ENCODE peak calls at places on chromosomes 1 and 21, in ten cellular contexts. V, B, X, P, L, H, E, G, I and W are unnamed samples.
A peak's percentile ranks its signal among the peaks of the same experiment; 100 is the strongest.

GRCh38 chr1:56644941-56645662 is at the start of gene PRKAA2:
- DNase-seq in V (no peak), B (no peak), X (peak; percentile 50), P (peak; percentile 13), L (no peak), H (peak; percentile 12), E (no peak), G (peak; percentile 66), I (peak; percentile 48), W (no peak)

GRCh38 chr1:163076981-163077761 is 8.0 kb downstream of the RGS4 start:
- DNase-seq in V (no peak), B (no peak), X (no peak), P (no peak), L (no peak), H (peak; percentile 19), E (no peak), G (no peak), I (no peak), W (no peak)

GRCh38 chr1:145720878-145721671 is 1.8 kb downstream of the CD160 start:
- DNase-seq in V (no peak), B (peak; percentile 69), X (peak; percentile 65), P (peak; percentile 59), L (peak; percentile 29), H (peak; percentile 59), E (no peak), G (peak; percentile 88), I (peak; percentile 77), W (peak; percentile 55)

GRCh38 chr1:246836169-246836568 is 95.6 kb downstream of the AHCTF1 start:
- DNase-seq in V (no peak), B (no peak), X (no peak), P (no peak), L (no peak), H (peak; percentile 48), E (no peak), G (no peak), I (no peak), W (no peak)

GRCh38 chr1:192950926-192951325 is 108.2 kb downstream of the UCHL5 start:
- DNase-seq in V (no peak), B (no peak), X (no peak), P (no peak), L (no peak), H (no peak), E (no peak), G (no peak), I (no peak), W (no peak)

GRCh38 chr1:55817027-55817426 is 601.9 kb upstream of the USP24 start:
- DNase-seq in V (no peak), B (no peak), X (no peak), P (no peak), L (no peak), H (no peak), E (no peak), G (no peak), I (no peak), W (no peak)

GRCh38 chr21:39221997-39222486 is 38.8 kb upstream of the PSMG1 start:
- DNase-seq in V (no peak), B (no peak), X (no peak), P (peak; percentile 4), L (no peak), H (no peak), E (no peak), G (no peak), I (no peak), W (no peak)

GRCh38 chr1:218472885-218473284 is 127.7 kb downstream of the TGFB2 start:
- DNase-seq in V (no peak), B (no peak), X (no peak), P (no peak), L (no peak), H (no peak), E (no peak), G (no peak), I (no peak), W (no peak)

GRCh38 chr1:84998642-84999280 is 1.8 kb upstream of the MCOLN2 start:
- DNase-seq in V (no peak), B (peak; percentile 83), X (no peak), P (no peak), L (no peak), H (peak; percentile 10), E (no peak), G (no peak), I (peak; percentile 30), W (no peak)

GRCh38 chr1:178020968-178021640 is 51.2 kb upstream of the SEC16B start:
- DNase-seq in V (no peak), B (no peak), X (no peak), P (no peak), L (no peak), H (peak; percentile 47), E (no peak), G (no peak), I (no peak), W (no peak)

GRCh38 chr1:91221017-91221416 is 183.6 kb downstream of the HFM1 start:
- DNase-seq in V (no peak), B (no peak), X (no peak), P (no peak), L (no peak), H (no peak), E (no peak), G (no peak), I (no peak), W (no peak)

GRCh38 chr1:201184734-201185453 is 5.7 kb upstream of the IGFN1 start:
- DNase-seq in V (no peak), B (peak; percentile 24), X (peak; percentile 73), P (peak; percentile 80), L (peak; percentile 60), H (peak; percentile 88), E (peak; percentile 57), G (peak; percentile 46), I (peak; percentile 33), W (peak; percentile 84)

GRCh38 chr1:21337010-21337437 is 46.8 kb upstream of the ECE1 start:
- DNase-seq in V (no peak), B (no peak), X (no peak), P (no peak), L (no peak), H (no peak), E (no peak), G (no peak), I (no peak), W (no peak)

GRCh38 chr1:8303876-8304275 is 14.0 kb upstream of the SLC45A1 start:
- DNase-seq in V (no peak), B (no peak), X (no peak), P (no peak), L (no peak), H (no peak), E (no peak), G (no peak), I (no peak), W (no peak)

DNA sequence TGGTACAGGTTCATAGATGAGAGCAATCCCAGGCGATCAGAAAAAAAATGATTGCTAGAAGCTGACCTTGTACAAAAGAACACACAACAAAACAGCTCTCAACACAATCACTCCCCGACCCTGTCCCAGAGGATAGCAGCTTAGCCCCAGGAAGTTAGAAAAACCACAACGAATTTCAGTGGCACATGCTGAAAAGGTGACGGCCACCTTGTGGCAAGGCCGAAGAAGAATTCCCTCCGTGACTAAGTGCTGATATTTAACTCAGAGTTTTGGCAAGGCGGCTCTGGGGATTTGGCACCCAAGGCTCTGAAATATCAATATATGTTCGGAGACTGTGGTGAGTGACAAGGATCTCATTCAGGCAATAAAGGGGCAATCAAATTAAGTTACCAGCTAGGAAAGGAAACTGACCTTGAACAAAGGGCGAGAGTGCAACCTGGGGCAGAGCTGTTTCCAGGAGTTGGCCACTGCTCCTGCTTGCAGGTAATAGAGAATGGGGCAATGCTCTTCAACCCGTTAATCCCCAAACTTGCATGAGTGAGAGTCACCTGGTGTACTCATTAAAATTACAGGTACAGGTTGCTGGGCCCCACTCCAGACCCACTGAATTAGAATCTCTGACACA is 96.2 kb downstream of the BEND5 start:
- DNase-seq in V (no peak), B (no peak), X (no peak), P (no peak), L (no peak), H (no peak), E (no peak), G (peak; percentile 17), I (no peak), W (no peak)
- TF ChIP-seq CTCF in V (peak; percentile 29), B (no peak), X (no peak), P (no peak), L (no peak), H (no peak), E (no peak), G (no peak), I (peak; percentile 13), W (no peak)

GRCh38 chr1:43357251-43357650 is 1.5 kb upstream of the CDC20 start:
- DNase-seq in V (no peak), B (no peak), X (no peak), P (no peak), L (no peak), H (peak; percentile 70), E (no peak), G (no peak), I (no peak), W (no peak)

GRCh38 chr1:43359696-43360095 is 915 bp downstream of the CDC20 start:
- DNase-seq in V (no peak), B (peak; percentile 8), X (no peak), P (no peak), L (no peak), H (no peak), E (no peak), G (no peak), I (no peak), W (no peak)

GRCh38 chr1:43360616-43361015 is 1.8 kb downstream of the CDC20 start:
- DNase-seq in V (no peak), B (no peak), X (no peak), P (no peak), L (no peak), H (no peak), E (no peak), G (no peak), I (no peak), W (no peak)

GRCh38 chr1:43358746-43359693 is at the start of gene CDC20:
- DNase-seq in V (peak; percentile 89), B (peak; percentile 98), X (peak; percentile 99), P (peak; percentile 95), L (peak; percentile 82), H (peak; percentile 92), E (peak; percentile 58), G (peak; percentile 100), I (peak; percentile 100), W (peak; percentile 98)

GRCh38 chr1:43358121-43358745 is 548 bp upstream of the CDC20 start:
- DNase-seq in V (peak; percentile 38), B (peak; percentile 60), X (peak; percentile 55), P (peak; percentile 48), L (no peak), H (peak; percentile 37), E (no peak), G (peak; percentile 39), I (no peak), W (peak; percentile 38)
- TF ChIP-seq CTCF in V (peak; percentile 53), B (peak; percentile 72), X (peak; percentile 19), P (peak; percentile 54), L (peak; percentile 56), H (peak; percentile 46), E (peak; percentile 29), G (no peak), I (peak; percentile 27), W (peak; percentile 73)

GRCh38 chr1:233020441-233020840 is 70.0 kb downstream of the NTPCR start:
- DNase-seq in V (no peak), B (no peak), X (peak; percentile 33), P (no peak), L (no peak), H (peak; percentile 8), E (no peak), G (no peak), I (no peak), W (no peak)
- TF ChIP-seq CTCF in V (no peak), B (no peak), X (no peak), P (no peak), L (no peak), H (no peak), E (no peak), G (no peak), I (no peak), W (no peak)

GRCh38 chr1:230215049-230215448 is 148.0 kb downstream of the GALNT2 start:
- DNase-seq in V (peak; percentile 68), B (no peak), X (peak; percentile 76), P (no peak), L (no peak), H (peak; percentile 64), E (no peak), G (peak; percentile 31), I (peak; percentile 66), W (no peak)
- TF ChIP-seq CTCF in V (peak; percentile 53), B (peak; percentile 9), X (peak; percentile 39), P (no peak), L (peak; percentile 45), H (peak; percentile 51), E (peak; percentile 38), G (no peak), I (peak; percentile 48), W (no peak)